ENCODE peak calls at places on chromosomes 6 and 20, in eight cellular contexts. S is RWPE1; D is effector memory CD4-positive, alpha-beta T cell; J is HL-60; F is prostate gland; A is HCT116; K is left ventricle myocardium inferior; B is lung. O is an unnamed sample.
A peak's percentile ranks its signal among the peaks of the same experiment; 100 is the strongest.

GRCh38 chr20:37042986-37043972 is 52.5 kb downstream of the RBL1 start:
- DNase-seq in S (no peak), D (no peak), J (no peak), F (no peak), A (no peak), K (no peak), B (no peak), O (no peak)

GRCh38 chr20:51206032-51206662 is 183.2 kb upstream of the KCNG1 start:
- DNase-seq in S (peak; percentile 59), D (no peak), J (no peak), F (no peak), A (peak; percentile 21), K (no peak), B (no peak), O (no peak)

GRCh38 chr6:101435028-101435427 is 41.5 kb downstream of the GRIK2 start:
- DNase-seq in S (no peak), D (no peak), J (no peak), F (no peak), A (no peak), K (no peak), B (no peak), O (no peak)

GRCh38 chr6:14824835-14825223 is 421.0 kb upstream of the JARID2 start:
- DNase-seq in S (no peak), D (no peak), J (no peak), F (no peak), A (no peak), K (no peak), B (no peak), O (no peak)

GRCh38 chr6:37480951-37481597 is 18.6 kb downstream of the CCDC167 start:
- DNase-seq in S (no peak), D (no peak), J (no peak), F (no peak), A (no peak), K (no peak), B (no peak), O (no peak)

GRCh38 chr20:24027229-24027628 is 38.6 kb upstream of the GGTLC1 start:
- DNase-seq in S (no peak), D (peak; percentile 68), J (no peak), F (peak; percentile 8), A (no peak), K (peak; percentile 54), B (peak; percentile 42), O (peak; percentile 31)

GRCh38 chr20:34240698-34241615 is at the start of gene ASIP:
- DNase-seq in S (no peak), D (no peak), J (no peak), F (no peak), A (no peak), K (no peak), B (no peak), O (no peak)

GRCh38 chr6:29825848-29826247 is 1.8 kb upstream of the HLA-G start:
- DNase-seq in S (no peak), D (no peak), J (no peak), F (no peak), A (no peak), K (no peak), B (no peak), O (no peak)

GRCh38 chr6:118668761-118669411 is 17.5 kb upstream of the CEP85L start:
- DNase-seq in S (no peak), D (no peak), J (no peak), F (no peak), A (no peak), K (no peak), B (no peak), O (no peak)

GRCh38 chr6:164273491-164273890 is 859.0 kb downstream of the QKI start:
- DNase-seq in S (no peak), D (no peak), J (no peak), F (no peak), A (no peak), K (no peak), B (no peak), O (no peak)

GRCh38 chr6:28817808-28818145 is 106.0 kb downstream of the TRIM27 start:
- DNase-seq in S (no peak), D (no peak), J (no peak), F (no peak), A (no peak), K (no peak), B (no peak), O (no peak)

GRCh38 chr6:139378226-139378625 is 3.8 kb upstream of the CITED2 start:
- DNase-seq in S (no peak), D (no peak), J (no peak), F (no peak), A (no peak), K (no peak), B (no peak), O (no peak)

GRCh38 chr6:139380611-139381010 is 6.2 kb upstream of the CITED2 start:
- DNase-seq in S (no peak), D (no peak), J (no peak), F (no peak), A (no peak), K (no peak), B (no peak), O (no peak)

GRCh38 chr6:139376604-139377218 is 2.3 kb upstream of the CITED2 start:
- DNase-seq in S (peak; percentile 50), D (no peak), J (no peak), F (peak; percentile 80), A (no peak), K (no peak), B (peak; percentile 83), O (peak; percentile 86)

GRCh38 chr6:139380168-139380567 is 5.7 kb upstream of the CITED2 start:
- DNase-seq in S (no peak), D (no peak), J (no peak), F (no peak), A (no peak), K (no peak), B (no peak), O (no peak)

DNA sequence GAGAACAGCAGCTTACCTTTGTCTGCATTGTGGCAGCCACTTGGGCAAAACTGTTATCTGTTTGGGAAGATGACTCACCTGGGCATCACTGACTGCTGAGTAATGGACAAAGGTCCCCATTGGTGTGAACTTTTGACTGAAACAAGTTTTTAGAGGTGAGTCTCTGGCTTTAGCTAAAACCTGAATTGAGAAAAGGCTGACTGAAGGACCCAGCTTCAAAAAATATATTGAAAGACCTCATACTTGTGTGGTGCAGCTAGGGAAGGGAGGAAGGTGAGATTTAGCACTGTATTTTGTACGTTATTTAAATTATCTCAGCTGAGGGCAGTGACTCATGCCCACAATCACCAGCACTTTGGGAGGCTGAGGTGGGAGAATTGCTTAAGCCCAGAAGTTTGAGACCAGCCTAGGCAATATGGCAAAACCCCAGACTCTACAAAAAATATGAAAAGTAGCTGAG is 4.5 kb upstream of the CITED2 start:
- DNase-seq in S (peak; percentile 80), D (no peak), J (no peak), F (no peak), A (no peak), K (no peak), B (no peak), O (no peak)
- H3K27ac ChIP-seq in S (peak overlapping the region; percentile 51), D (no peak overlapping the region), J (peak overlapping the region; percentile 63), F (no peak overlapping the region), A (peak overlapping the region; percentile 19), K (no peak overlapping the region), B (no peak overlapping the region), O (no peak overlapping the region)

GRCh38 chr20:21360686-21361085 is 36.6 kb downstream of the NKX2-4 start:
- DNase-seq in S (no peak), D (no peak), J (no peak), F (no peak), A (no peak), K (no peak), B (no peak), O (no peak)
- H3K27ac ChIP-seq in S (no peak overlapping the region), D (no peak overlapping the region), J (no peak overlapping the region), F (no peak overlapping the region), A (no peak overlapping the region), K (no peak overlapping the region), B (no peak overlapping the region), O (no peak overlapping the region)

GRCh38 chr20:19958923-19959322 is 58.2 kb upstream of the NAA20 start:
- DNase-seq in S (no peak), D (no peak), J (no peak), F (no peak), A (no peak), K (no peak), B (no peak), O (no peak)
- H3K27ac ChIP-seq in S (peak overlapping the region; percentile 90), D (no peak overlapping the region), J (no peak overlapping the region), F (no peak overlapping the region), A (no peak overlapping the region), K (no peak overlapping the region), B (no peak overlapping the region), O (no peak overlapping the region)

DNA sequence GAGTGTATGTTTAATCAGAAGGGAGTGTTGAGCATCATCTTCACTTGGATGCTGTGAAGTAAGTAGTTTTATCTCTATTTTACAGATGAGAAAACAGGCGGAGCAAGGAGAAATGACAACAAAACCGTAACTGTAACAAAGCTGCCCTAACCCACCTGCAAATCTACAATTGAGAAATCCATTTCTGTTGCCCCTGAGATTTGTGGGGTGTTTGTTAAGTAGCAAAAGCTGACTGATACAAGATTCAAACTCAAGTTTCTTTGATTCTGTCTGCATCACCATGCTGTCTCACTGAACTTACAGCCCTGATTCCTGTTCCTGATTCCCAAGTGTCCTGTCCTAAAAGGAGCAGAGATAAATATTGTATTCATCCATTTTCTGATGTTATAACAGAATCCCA is 7.3 kb upstream of the SYS1 start:
- DNase-seq in S (no peak), D (no peak), J (no peak), F (no peak), A (no peak), K (no peak), B (no peak), O (no peak)
- H3K27ac ChIP-seq in S (no peak overlapping the region), D (no peak overlapping the region), J (no peak overlapping the region), F (no peak overlapping the region), A (no peak overlapping the region), K (peak overlapping the region; percentile 93), B (no peak overlapping the region), O (no peak overlapping the region)

DNA sequence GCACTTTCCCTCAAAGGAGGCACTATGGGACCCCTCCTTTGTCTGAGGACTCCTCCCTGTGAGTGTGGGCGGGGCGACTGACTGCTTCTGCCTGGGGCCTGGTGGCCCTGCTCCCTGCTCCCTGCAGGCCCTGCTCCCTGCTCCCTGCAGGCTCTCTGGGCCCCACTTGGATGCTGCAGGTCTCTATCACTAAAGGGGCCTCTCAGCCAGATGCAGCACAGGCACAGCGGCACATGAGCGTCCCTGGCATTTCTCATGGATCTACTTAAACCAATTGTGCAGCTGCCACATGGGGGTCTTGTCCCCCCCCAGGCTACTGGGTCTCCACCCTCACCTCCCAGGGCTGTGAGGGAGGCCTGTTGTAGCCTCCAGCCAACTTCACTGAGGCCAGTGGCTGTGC is 7.8 kb downstream of the EEF1A2 start:
- DNase-seq in S (no peak), D (no peak), J (no peak), F (no peak), A (no peak), K (no peak), B (no peak), O (no peak)
- H3K27ac ChIP-seq in S (no peak overlapping the region), D (no peak overlapping the region), J (no peak overlapping the region), F (no peak overlapping the region), A (no peak overlapping the region), K (no peak overlapping the region), B (no peak overlapping the region), O (no peak overlapping the region)

DNA sequence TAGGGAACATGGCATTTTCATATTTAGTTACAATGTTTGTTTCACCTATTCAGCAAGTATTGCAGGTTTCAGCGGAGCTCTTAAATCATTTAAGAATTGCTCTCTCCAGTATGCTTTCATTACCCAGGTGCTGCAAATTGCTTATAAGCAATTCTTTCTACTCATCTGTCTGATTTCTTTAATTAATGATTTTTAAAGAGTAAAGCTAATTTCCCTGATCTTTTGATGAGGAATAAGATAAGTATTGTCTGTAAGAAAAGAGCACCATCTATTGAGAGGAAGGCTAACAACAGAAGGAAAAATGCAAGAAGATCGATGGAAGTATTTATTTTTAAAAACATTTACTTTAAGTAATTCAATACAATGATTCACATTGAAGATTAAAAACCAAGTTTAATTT is 2.0 kb downstream of the OPRM1 start:
- DNase-seq in S (no peak), D (no peak), J (no peak), F (no peak), A (no peak), K (no peak), B (no peak), O (no peak)
- H3K27ac ChIP-seq in S (no peak overlapping the region), D (no peak overlapping the region), J (no peak overlapping the region), F (no peak overlapping the region), A (no peak overlapping the region), K (no peak overlapping the region), B (no peak overlapping the region), O (no peak overlapping the region)